ENCODE peak calls at places on chromosomes 13 and 19, in six cellular contexts. One of them, this sample, is unnamed.

GRCh38 chr19:7488736-7489353 is at the start of gene PEX11G:
- DNase-seq in transverse colon: peak; percentile 96
- DNase-seq in GM12878: peak; percentile 36
- DNase-seq in ascending aorta: peak; percentile 93
- DNase-seq in dorsolateral prefrontal cortex: peak; percentile 93
- DNase-seq in AG10803: peak; percentile 74
- DNase-seq in this sample: peak; percentile 45

GRCh38 chr19:15412832-15413231 is 6.0 kb downstream of the AKAP8L start:
- DNase-seq in dorsolateral prefrontal cortex: no peak
- DNase-seq in transverse colon: no peak
- DNase-seq in AG10803: no peak
- DNase-seq in ascending aorta: no peak
- DNase-seq in GM12878: no peak
- DNase-seq in this sample: no peak

GRCh38 chr13:93670858-93671257 is 444.3 kb downstream of the GPC6 start:
- DNase-seq in dorsolateral prefrontal cortex: no peak
- DNase-seq in AG10803: no peak
- DNase-seq in ascending aorta: no peak
- DNase-seq in transverse colon: no peak
- DNase-seq in GM12878: no peak
- DNase-seq in this sample: no peak

GRCh38 chr13:101292711-101293110 is 123.6 kb downstream of the NALCN start:
- DNase-seq in transverse colon: no peak
- DNase-seq in AG10803: peak; percentile 9
- DNase-seq in dorsolateral prefrontal cortex: no peak
- DNase-seq in GM12878: no peak
- DNase-seq in ascending aorta: no peak
- DNase-seq in this sample: no peak

GRCh38 chr19:27657271-27658051 is 1555.5 kb downstream of the UQCRFS1 start:
- DNase-seq in dorsolateral prefrontal cortex: no peak
- DNase-seq in ascending aorta: no peak
- DNase-seq in AG10803: no peak
- DNase-seq in transverse colon: no peak
- DNase-seq in GM12878: no peak
- DNase-seq in this sample: no peak

GRCh38 chr13:107480130-107480529 is 735.2 kb downstream of the LIG4 start:
- DNase-seq in transverse colon: no peak
- DNase-seq in AG10803: no peak
- DNase-seq in ascending aorta: no peak
- DNase-seq in GM12878: no peak
- DNase-seq in dorsolateral prefrontal cortex: no peak
- DNase-seq in this sample: no peak

GRCh38 chr19:44807652-44808462 is 1.0 kb upstream of the BCAM start:
- DNase-seq in transverse colon: peak; percentile 40
- DNase-seq in ascending aorta: peak; percentile 78
- DNase-seq in AG10803: peak; percentile 25
- DNase-seq in GM12878: no peak
- DNase-seq in dorsolateral prefrontal cortex: no peak
- DNase-seq in this sample: no peak

GRCh38 chr13:36750461-36750860 is 68.6 kb upstream of the RFXAP start:
- DNase-seq in dorsolateral prefrontal cortex: no peak
- DNase-seq in ascending aorta: no peak
- DNase-seq in AG10803: no peak
- DNase-seq in GM12878: no peak
- DNase-seq in transverse colon: no peak
- DNase-seq in this sample: no peak

GRCh38 chr13:110012102-110012739 is 225.8 kb upstream of the IRS2 start:
- DNase-seq in transverse colon: no peak
- DNase-seq in ascending aorta: no peak
- DNase-seq in AG10803: peak; percentile 99
- DNase-seq in dorsolateral prefrontal cortex: no peak
- DNase-seq in GM12878: no peak
- DNase-seq in this sample: no peak

GRCh38 chr19:42596391-42597071 is 1.8 kb upstream of the CEACAM8 start:
- DNase-seq in AG10803: no peak
- DNase-seq in ascending aorta: no peak
- DNase-seq in dorsolateral prefrontal cortex: no peak
- DNase-seq in GM12878: no peak
- DNase-seq in transverse colon: peak; percentile 39
- DNase-seq in this sample: no peak

GRCh38 chr13:25683662-25684370 is 312.0 kb downstream of the ATP8A2 start:
- DNase-seq in GM12878: no peak
- DNase-seq in transverse colon: no peak
- DNase-seq in dorsolateral prefrontal cortex: no peak
- DNase-seq in ascending aorta: no peak
- DNase-seq in AG10803: no peak
- DNase-seq in this sample: no peak

GRCh38 chr19:7904074-7905020 is 670 bp downstream of the MAP2K7 start:
- DNase-seq in AG10803: no peak
- DNase-seq in ascending aorta: no peak
- DNase-seq in transverse colon: peak; percentile 62
- DNase-seq in dorsolateral prefrontal cortex: no peak
- DNase-seq in GM12878: no peak
- DNase-seq in this sample: no peak

GRCh38 chr19:48330012-48330681 is 4.8 kb downstream of the EMP3 start:
- DNase-seq in GM12878: peak; percentile 65
- DNase-seq in ascending aorta: peak; percentile 71
- DNase-seq in transverse colon: peak; percentile 89
- DNase-seq in AG10803: no peak
- DNase-seq in dorsolateral prefrontal cortex: peak; percentile 94
- DNase-seq in this sample: no peak

GRCh38 chr19:11963566-11964355 is 1.1 kb upstream of the ZNF763 start:
- DNase-seq in GM12878: peak; percentile 31
- DNase-seq in ascending aorta: peak; percentile 90
- DNase-seq in dorsolateral prefrontal cortex: peak; percentile 69
- DNase-seq in AG10803: peak; percentile 61
- DNase-seq in transverse colon: peak; percentile 82
- DNase-seq in this sample: peak; percentile 31

GRCh38 chr13:44465318-44465717 is 91.7 kb downstream of the SERP2 start:
- DNase-seq in transverse colon: no peak
- DNase-seq in dorsolateral prefrontal cortex: no peak
- DNase-seq in GM12878: no peak
- DNase-seq in AG10803: peak; percentile 27
- DNase-seq in ascending aorta: no peak
- DNase-seq in this sample: no peak

GRCh38 chr13:21051675-21052074 is 9.7 kb downstream of the LATS2 start:
- DNase-seq in transverse colon: no peak
- DNase-seq in AG10803: no peak
- DNase-seq in ascending aorta: no peak
- DNase-seq in GM12878: no peak
- DNase-seq in dorsolateral prefrontal cortex: no peak
- DNase-seq in this sample: no peak

GRCh38 chr19:2261438-2262172 is 5.4 kb upstream of the JSRP1 start:
- DNase-seq in AG10803: no peak
- DNase-seq in ascending aorta: no peak
- DNase-seq in dorsolateral prefrontal cortex: no peak
- DNase-seq in GM12878: no peak
- DNase-seq in transverse colon: peak; percentile 66
- DNase-seq in this sample: no peak
- TF ChIP-seq CTCF in AG10803: peak; percentile 55
- TF ChIP-seq CTCF in ascending aorta: no peak
- TF ChIP-seq CTCF in dorsolateral prefrontal cortex: peak; percentile 24
- TF ChIP-seq CTCF in GM12878: peak; percentile 56
- TF ChIP-seq CTCF in transverse colon: peak; percentile 60
- TF ChIP-seq CTCF in this sample: peak; percentile 30

GRCh38 chr13:32139251-32139650 is 107.7 kb downstream of the FRY start:
- DNase-seq in GM12878: no peak
- DNase-seq in transverse colon: no peak
- DNase-seq in AG10803: no peak
- DNase-seq in dorsolateral prefrontal cortex: no peak
- DNase-seq in ascending aorta: no peak
- DNase-seq in this sample: no peak

GRCh38 chr13:32142956-32143375 is 111.4 kb downstream of the FRY start:
- DNase-seq in dorsolateral prefrontal cortex: no peak
- DNase-seq in AG10803: peak; percentile 90
- DNase-seq in ascending aorta: no peak
- DNase-seq in transverse colon: no peak
- DNase-seq in GM12878: no peak
- DNase-seq in this sample: no peak

GRCh38 chr13:32142115-32142514 is 110.5 kb downstream of the FRY start:
- DNase-seq in AG10803: no peak
- DNase-seq in transverse colon: no peak
- DNase-seq in GM12878: no peak
- DNase-seq in ascending aorta: no peak
- DNase-seq in dorsolateral prefrontal cortex: no peak
- DNase-seq in this sample: no peak

GRCh38 chr13:32141462-32141861 is 109.9 kb downstream of the FRY start:
- DNase-seq in ascending aorta: no peak
- DNase-seq in AG10803: no peak
- DNase-seq in dorsolateral prefrontal cortex: no peak
- DNase-seq in GM12878: no peak
- DNase-seq in transverse colon: no peak
- DNase-seq in this sample: no peak

GRCh38 chr13:32140109-32140508 is 108.5 kb downstream of the FRY start:
- DNase-seq in transverse colon: no peak
- DNase-seq in ascending aorta: no peak
- DNase-seq in AG10803: no peak
- DNase-seq in dorsolateral prefrontal cortex: no peak
- DNase-seq in GM12878: no peak
- DNase-seq in this sample: no peak
- TF ChIP-seq CTCF in transverse colon: no peak
- TF ChIP-seq CTCF in ascending aorta: no peak
- TF ChIP-seq CTCF in AG10803: no peak
- TF ChIP-seq CTCF in dorsolateral prefrontal cortex: no peak
- TF ChIP-seq CTCF in GM12878: no peak
- TF ChIP-seq CTCF in this sample: no peak

GRCh38 chr13:26831336-26831908 is 70.8 kb upstream of the GPR12 start:
- DNase-seq in GM12878: no peak
- DNase-seq in AG10803: no peak
- DNase-seq in dorsolateral prefrontal cortex: no peak
- DNase-seq in transverse colon: no peak
- DNase-seq in ascending aorta: peak; percentile 41
- DNase-seq in this sample: no peak

GRCh38 chr13:26829716-26830115 is 69.1 kb upstream of the GPR12 start:
- DNase-seq in GM12878: no peak
- DNase-seq in ascending aorta: peak; percentile 27
- DNase-seq in transverse colon: no peak
- DNase-seq in dorsolateral prefrontal cortex: no peak
- DNase-seq in AG10803: no peak
- DNase-seq in this sample: no peak
- TF ChIP-seq CTCF in GM12878: no peak
- TF ChIP-seq CTCF in ascending aorta: no peak
- TF ChIP-seq CTCF in transverse colon: no peak
- TF ChIP-seq CTCF in dorsolateral prefrontal cortex: no peak
- TF ChIP-seq CTCF in AG10803: no peak
- TF ChIP-seq CTCF in this sample: no peak

GRCh38 chr13:114017028-114017630 is 43.3 kb upstream of the C13orf46 start:
- DNase-seq in dorsolateral prefrontal cortex: no peak
- DNase-seq in GM12878: no peak
- DNase-seq in ascending aorta: no peak
- DNase-seq in AG10803: peak; percentile 28
- DNase-seq in transverse colon: no peak
- DNase-seq in this sample: no peak
- TF ChIP-seq CTCF in dorsolateral prefrontal cortex: no peak
- TF ChIP-seq CTCF in GM12878: no peak
- TF ChIP-seq CTCF in ascending aorta: no peak
- TF ChIP-seq CTCF in AG10803: peak; percentile 15
- TF ChIP-seq CTCF in transverse colon: no peak
- TF ChIP-seq CTCF in this sample: no peak